ENCODE peak calls at places on chromosomes 16 and 17, in six cellular contexts. One of them, this sample, is unnamed.

GRCh38 chr16:14350081-14350480 is 279.0 kb downstream of the MRTFB start:
- DNase-seq in fibroblast of villous mesenchyme: no peak
- DNase-seq in left lung: no peak
- DNase-seq in ascending aorta: no peak
- DNase-seq in upper lobe of right lung: no peak
- DNase-seq in H7: no peak
- DNase-seq in this sample: no peak

GRCh38 chr17:34974179-34974578 is 6.1 kb upstream of the LIG3 start:
- DNase-seq in fibroblast of villous mesenchyme: peak
- DNase-seq in ascending aorta: no peak
- DNase-seq in H7: no peak
- DNase-seq in left lung: no peak
- DNase-seq in upper lobe of right lung: no peak
- DNase-seq in this sample: no peak

GRCh38 chr17:74394977-74395376 is 27.7 kb downstream of the GPR142 start:
- DNase-seq in fibroblast of villous mesenchyme: no peak
- DNase-seq in ascending aorta: no peak
- DNase-seq in left lung: no peak
- DNase-seq in upper lobe of right lung: no peak
- DNase-seq in H7: no peak
- DNase-seq in this sample: no peak

GRCh38 chr17:57663326-57664070 is 81.6 kb downstream of the CCDC182 start:
- DNase-seq in fibroblast of villous mesenchyme: peak
- DNase-seq in ascending aorta: peak
- DNase-seq in left lung: no peak
- DNase-seq in upper lobe of right lung: no peak
- DNase-seq in H7: no peak
- DNase-seq in this sample: peak

GRCh38 chr16:29849505-29849904 is 13.5 kb downstream of the CDIPT start:
- DNase-seq in fibroblast of villous mesenchyme: no peak
- DNase-seq in H7: peak
- DNase-seq in left lung: no peak
- DNase-seq in ascending aorta: no peak
- DNase-seq in upper lobe of right lung: no peak
- DNase-seq in this sample: no peak

GRCh38 chr17:79837888-79838540 is 1.2 kb downstream of the CBX4 start:
- DNase-seq in left lung: no peak
- DNase-seq in fibroblast of villous mesenchyme: peak
- DNase-seq in upper lobe of right lung: no peak
- DNase-seq in ascending aorta: no peak
- DNase-seq in H7: peak
- DNase-seq in this sample: no peak

GRCh38 chr17:36089888-36090836 is at the start of gene CCL3:
- DNase-seq in fibroblast of villous mesenchyme: no peak
- DNase-seq in H7: no peak
- DNase-seq in upper lobe of right lung: no peak
- DNase-seq in left lung: no peak
- DNase-seq in ascending aorta: peak
- DNase-seq in this sample: no peak

GRCh38 chr16:2829501-2830354 is at the start of gene ZG16B:
- DNase-seq in upper lobe of right lung: peak
- DNase-seq in fibroblast of villous mesenchyme: no peak
- DNase-seq in left lung: peak
- DNase-seq in H7: peak
- DNase-seq in ascending aorta: no peak
- DNase-seq in this sample: no peak

GRCh38 chr17:20263595-20263994 is 203.7 kb downstream of the LGALS9B start:
- DNase-seq in H7: peak
- DNase-seq in ascending aorta: no peak
- DNase-seq in left lung: no peak
- DNase-seq in upper lobe of right lung: no peak
- DNase-seq in fibroblast of villous mesenchyme: peak
- DNase-seq in this sample: peak

GRCh38 chr16:89069920-89070319 is 23.7 kb upstream of the ACSF3 start:
- DNase-seq in H7: no peak
- DNase-seq in left lung: no peak
- DNase-seq in fibroblast of villous mesenchyme: no peak
- DNase-seq in ascending aorta: no peak
- DNase-seq in upper lobe of right lung: no peak
- DNase-seq in this sample: no peak

GRCh38 chr17:62064029-62064790 is 868 bp downstream of the MED13 start:
- DNase-seq in fibroblast of villous mesenchyme: peak
- DNase-seq in H7: no peak
- DNase-seq in upper lobe of right lung: no peak
- DNase-seq in ascending aorta: no peak
- DNase-seq in left lung: no peak
- DNase-seq in this sample: peak

GRCh38 chr17:53932386-53932785 is 109.7 kb downstream of the KIF2B start:
- DNase-seq in upper lobe of right lung: no peak
- DNase-seq in H7: no peak
- DNase-seq in fibroblast of villous mesenchyme: no peak
- DNase-seq in ascending aorta: no peak
- DNase-seq in left lung: no peak
- DNase-seq in this sample: no peak

GRCh38 chr17:72467841-72468653 is 347.2 kb downstream of the SOX9 start:
- DNase-seq in fibroblast of villous mesenchyme: peak
- DNase-seq in upper lobe of right lung: no peak
- DNase-seq in left lung: no peak
- DNase-seq in H7: no peak
- DNase-seq in ascending aorta: no peak
- DNase-seq in this sample: peak

GRCh38 chr16:57610611-57611010 is 17.8 kb upstream of the ADGRG1 start:
- DNase-seq in H7: no peak
- DNase-seq in upper lobe of right lung: peak
- DNase-seq in left lung: no peak
- DNase-seq in fibroblast of villous mesenchyme: no peak
- DNase-seq in ascending aorta: peak
- DNase-seq in this sample: no peak

GRCh38 chr17:47634870-47635269 is 14.8 kb upstream of the KPNB1 start:
- DNase-seq in ascending aorta: no peak
- DNase-seq in H7: no peak
- DNase-seq in upper lobe of right lung: no peak
- DNase-seq in left lung: no peak
- DNase-seq in fibroblast of villous mesenchyme: no peak
- DNase-seq in this sample: no peak

GRCh38 chr17:29393451-29393850 is 3.3 kb downstream of the TAOK1 start:
- DNase-seq in left lung: no peak
- DNase-seq in upper lobe of right lung: no peak
- DNase-seq in ascending aorta: no peak
- DNase-seq in fibroblast of villous mesenchyme: peak
- DNase-seq in H7: no peak
- DNase-seq in this sample: peak

GRCh38 chr17:80345321-80345720 is 69.6 kb upstream of the ENDOV start:
- DNase-seq in left lung: no peak
- DNase-seq in upper lobe of right lung: peak
- DNase-seq in H7: no peak
- DNase-seq in fibroblast of villous mesenchyme: no peak
- DNase-seq in ascending aorta: no peak
- DNase-seq in this sample: no peak

GRCh38 chr17:35799942-35800341 is 4.5 kb upstream of the MMP28 start:
- DNase-seq in left lung: no peak
- DNase-seq in H7: no peak
- DNase-seq in upper lobe of right lung: peak
- DNase-seq in ascending aorta: peak
- DNase-seq in fibroblast of villous mesenchyme: no peak
- DNase-seq in this sample: no peak

GRCh38 chr17:7833795-7834553 is at the start of gene KDM6B:
- DNase-seq in H7: peak
- DNase-seq in ascending aorta: peak
- DNase-seq in left lung: peak
- DNase-seq in fibroblast of villous mesenchyme: peak
- DNase-seq in upper lobe of right lung: peak
- DNase-seq in this sample: peak

GRCh38 chr16:87221633-87222032 is 95.6 kb downstream of the C16orf95 start:
- DNase-seq in upper lobe of right lung: no peak
- DNase-seq in ascending aorta: no peak
- DNase-seq in left lung: no peak
- DNase-seq in H7: no peak
- DNase-seq in fibroblast of villous mesenchyme: no peak
- DNase-seq in this sample: no peak

GRCh38 chr16:57627184-57627871 is 1.1 kb upstream of the ADGRG1 start:
- DNase-seq in upper lobe of right lung: no peak
- DNase-seq in H7: peak
- DNase-seq in fibroblast of villous mesenchyme: peak
- DNase-seq in ascending aorta: no peak
- DNase-seq in left lung: peak
- DNase-seq in this sample: peak

GRCh38 chr16:83187404-83187803 is 560.6 kb downstream of the CDH13 start:
- DNase-seq in fibroblast of villous mesenchyme: peak
- DNase-seq in upper lobe of right lung: no peak
- DNase-seq in ascending aorta: no peak
- DNase-seq in H7: no peak
- DNase-seq in left lung: no peak
- DNase-seq in this sample: peak

GRCh38 chr17:48153711-48154642 is 46.4 kb downstream of the SNX11 start:
- DNase-seq in H7: peak
- DNase-seq in fibroblast of villous mesenchyme: peak
- DNase-seq in upper lobe of right lung: no peak
- DNase-seq in ascending aorta: no peak
- DNase-seq in left lung: no peak
- DNase-seq in this sample: peak

GRCh38 chr17:50668025-50668837 is 33.5 kb downstream of the ABCC3 start:
- DNase-seq in upper lobe of right lung: no peak
- DNase-seq in left lung: no peak
- DNase-seq in ascending aorta: no peak
- DNase-seq in fibroblast of villous mesenchyme: peak
- DNase-seq in H7: peak
- DNase-seq in this sample: peak

DNA sequence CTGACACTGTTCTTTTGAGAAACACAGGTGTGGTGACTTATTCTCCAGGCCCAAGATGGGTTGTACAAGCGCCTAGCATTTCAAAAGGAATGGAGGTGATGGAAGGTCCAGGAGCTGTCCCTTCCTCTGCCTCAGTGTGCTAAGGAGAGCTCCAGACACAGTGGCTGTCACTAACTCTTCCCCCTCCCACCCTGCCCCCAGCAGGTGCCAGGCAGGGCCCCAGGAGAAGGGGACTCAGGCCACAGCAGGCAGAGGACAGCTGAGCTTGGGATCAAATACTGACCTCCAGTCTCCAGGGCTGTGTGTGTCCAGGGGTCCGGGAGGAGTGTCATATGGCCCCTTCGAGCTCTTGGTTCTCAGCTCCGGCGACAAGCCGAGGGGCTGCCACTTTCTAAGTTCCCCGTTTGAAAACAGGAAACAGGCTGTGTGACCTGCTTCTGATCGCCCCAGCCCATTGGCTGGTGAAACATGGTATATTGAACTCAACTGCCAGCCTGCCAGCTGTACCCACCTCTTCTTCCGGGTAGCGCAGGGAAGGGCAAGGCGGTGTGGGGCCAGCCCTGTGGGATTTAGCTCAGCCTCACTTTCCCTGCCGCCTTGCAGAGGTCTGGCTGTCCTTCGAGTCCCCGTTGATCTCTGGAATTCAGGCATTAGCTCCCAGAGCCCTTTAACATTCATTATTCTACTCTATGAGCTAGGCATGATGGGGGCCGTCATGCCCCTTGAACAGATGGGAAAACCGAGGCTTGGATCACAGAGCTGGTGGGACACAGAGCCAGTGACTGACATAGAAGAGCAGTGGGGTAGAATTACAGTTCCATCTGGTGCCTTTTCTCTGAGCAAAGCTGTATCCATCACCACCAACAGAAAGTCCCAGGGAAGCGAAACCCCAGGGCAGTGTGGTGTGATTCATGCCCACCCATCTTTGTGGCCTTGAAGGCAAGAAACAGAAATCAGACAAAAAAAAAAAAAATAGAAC is at the start of gene SNX20:
- DNase-seq in ascending aorta: no peak
- DNase-seq in H7: peak
- DNase-seq in upper lobe of right lung: no peak
- DNase-seq in fibroblast of villous mesenchyme: no peak
- DNase-seq in left lung: peak
- DNase-seq in this sample: no peak
- H3K4me3 ChIP-seq in ascending aorta: no peak
- H3K4me3 ChIP-seq in H7: no peak
- H3K4me3 ChIP-seq in upper lobe of right lung: peak
- H3K4me3 ChIP-seq in fibroblast of villous mesenchyme: no peak
- H3K4me3 ChIP-seq in left lung: peak
- H3K4me3 ChIP-seq in this sample: no peak

DNA sequence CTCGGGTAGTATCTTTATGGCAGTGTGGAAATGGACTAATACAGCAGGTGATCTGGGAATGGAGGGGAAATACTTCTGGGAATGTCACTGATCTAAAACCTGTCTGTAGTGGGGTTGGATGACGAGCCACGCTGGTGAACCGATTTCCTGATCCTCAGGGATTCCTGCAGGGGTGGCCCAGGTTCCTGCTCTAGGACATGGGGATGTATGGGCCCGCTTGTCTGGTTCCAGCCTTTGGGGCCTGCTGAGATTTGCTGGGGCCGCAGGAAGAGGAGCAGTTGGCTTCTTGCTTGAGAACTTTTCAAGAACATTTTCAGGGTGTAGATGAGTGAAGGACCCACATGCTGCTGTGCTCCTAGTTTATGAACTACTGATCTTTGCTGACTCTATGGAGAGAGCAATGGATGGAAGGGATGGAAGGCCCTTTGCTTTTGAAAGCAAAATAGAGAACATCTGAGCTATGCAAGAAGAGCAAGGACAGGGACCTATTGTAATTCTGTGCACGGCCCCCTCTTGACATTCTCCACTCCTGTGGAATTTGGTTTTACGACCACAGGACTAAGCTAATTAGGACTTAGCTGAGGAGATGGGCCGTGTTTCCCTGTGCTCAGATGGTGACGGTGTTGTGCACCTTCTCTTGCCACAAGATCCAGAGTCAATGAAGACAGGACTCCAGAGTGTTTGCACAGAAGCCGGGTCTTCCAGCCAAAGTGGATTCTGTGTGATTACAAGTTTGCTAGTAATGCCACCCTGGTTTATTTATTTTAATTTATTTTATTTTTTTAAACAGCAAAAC is 90.5 kb downstream of the SEC14L1 start:
- DNase-seq in left lung: no peak
- DNase-seq in upper lobe of right lung: no peak
- DNase-seq in H7: peak
- DNase-seq in ascending aorta: no peak
- DNase-seq in fibroblast of villous mesenchyme: no peak
- DNase-seq in this sample: no peak
- H3K4me3 ChIP-seq in left lung: no peak
- H3K4me3 ChIP-seq in upper lobe of right lung: no peak
- H3K4me3 ChIP-seq in H7: no peak
- H3K4me3 ChIP-seq in ascending aorta: no peak
- H3K4me3 ChIP-seq in fibroblast of villous mesenchyme: no peak
- H3K4me3 ChIP-seq in this sample: no peak

GRCh38 chr17:43952724-43953666 is 745 bp downstream of the PYY start:
- DNase-seq in fibroblast of villous mesenchyme: no peak
- DNase-seq in left lung: peak
- DNase-seq in ascending aorta: no peak
- DNase-seq in H7: peak
- DNase-seq in upper lobe of right lung: no peak
- DNase-seq in this sample: no peak
- H3K4me3 ChIP-seq in fibroblast of villous mesenchyme: no peak
- H3K4me3 ChIP-seq in left lung: no peak
- H3K4me3 ChIP-seq in ascending aorta: no peak
- H3K4me3 ChIP-seq in H7: peak
- H3K4me3 ChIP-seq in upper lobe of right lung: no peak
- H3K4me3 ChIP-seq in this sample: no peak

GRCh38 chr16:75175074-75175473 is 26.8 kb downstream of the ZFP1 start:
- DNase-seq in fibroblast of villous mesenchyme: no peak
- DNase-seq in H7: no peak
- DNase-seq in upper lobe of right lung: no peak
- DNase-seq in ascending aorta: no peak
- DNase-seq in left lung: no peak
- DNase-seq in this sample: no peak

GRCh38 chr16:75172578-75172977 is 24.3 kb downstream of the ZFP1 start:
- DNase-seq in upper lobe of right lung: no peak
- DNase-seq in fibroblast of villous mesenchyme: no peak
- DNase-seq in H7: no peak
- DNase-seq in left lung: no peak
- DNase-seq in ascending aorta: no peak
- DNase-seq in this sample: no peak

GRCh38 chr16:75169899-75170405 is 21.6 kb downstream of the ZFP1 start:
- DNase-seq in fibroblast of villous mesenchyme: no peak
- DNase-seq in H7: no peak
- DNase-seq in ascending aorta: no peak
- DNase-seq in left lung: no peak
- DNase-seq in upper lobe of right lung: no peak
- DNase-seq in this sample: no peak
- H3K4me3 ChIP-seq in fibroblast of villous mesenchyme: no peak
- H3K4me3 ChIP-seq in H7: no peak
- H3K4me3 ChIP-seq in ascending aorta: no peak
- H3K4me3 ChIP-seq in left lung: no peak
- H3K4me3 ChIP-seq in upper lobe of right lung: no peak
- H3K4me3 ChIP-seq in this sample: no peak

This sample was measured in fibroblast of mammary gland.